ENCODE peak calls at places on chromosome 18, in ten cellular contexts. W is activated T-cell treated with anti-CD3 and anti-CD28 coated beads, Interleukin-2, amount 50 U/mL, for 1 hour; M is mammary epithelial cell; P is fibroblast of pulmonary artery; A is mesothelial cell of epicardium; L is NCI-H1092 treated with DMSO at 0.1 percent for 48 hours; O is HTR-8/SVneo; H is Kasumi-1; F is activated T-helper 9 cell treated with anti-CD3 and anti-CD28 coated beads, Interleukin-2, amount 50 U/mL, for 16 hours; R is activated CD4-positive, alpha-beta T cell treated with anti-CD3 and anti-CD28 coated beads, Interleukin-2, amount 50 U/mL, for 4 hours. C is an unnamed sample.

GRCh38 chr18:478679-479078 is 21.8 kb downstream of the COLEC12 start:
- DNase-seq in L (no peak), O (no peak), H (no peak), F (no peak), M (no peak), R (no peak), W (no peak), A (no peak), P (peak), C (no peak)

GRCh38 chr18:57627488-57627887 is 5.9 kb upstream of the NARS1 start:
- DNase-seq in H (no peak), L (no peak), W (no peak), M (peak), O (no peak), R (no peak), P (peak), F (no peak), A (no peak), C (peak)

GRCh38 chr18:64717026-64717425 is 568.1 kb upstream of the LINC00305 start:
- DNase-seq in L (no peak), P (no peak), R (no peak), F (no peak), W (no peak), H (no peak), O (no peak), A (no peak), M (no peak), C (no peak)

GRCh38 chr18:67359868-67360838 is 156.4 kb downstream of the DSEL start:
- DNase-seq in L (no peak), H (no peak), O (peak), P (peak), F (peak), R (peak), A (no peak), M (peak), W (no peak), C (peak)

GRCh38 chr18:29164993-29165599 is 988.2 kb upstream of the CDH2 start:
- DNase-seq in F (no peak), A (no peak), M (peak), L (no peak), O (no peak), R (no peak), W (no peak), H (no peak), P (peak), C (peak)

GRCh38 chr18:45621068-45621511 is 5.8 kb downstream of the SLC14A2 start:
- DNase-seq in R (peak), F (no peak), A (peak), W (peak), P (peak), M (peak), L (peak), O (peak), H (peak), C (peak)

GRCh38 chr18:75219684-75220083 is 9.1 kb downstream of the TSHZ1 start:
- DNase-seq in M (no peak), O (no peak), F (no peak), W (no peak), R (no peak), A (no peak), L (peak), P (no peak), H (no peak), C (no peak)

GRCh38 chr18:51563401-51563800 is 365.9 kb upstream of the MEX3C start:
- DNase-seq in F (no peak), R (no peak), L (no peak), M (no peak), W (no peak), A (no peak), H (no peak), O (no peak), P (no peak), C (no peak)

GRCh38 chr18:77339623-77340022 is 90.0 kb downstream of the GALR1 start:
- DNase-seq in A (no peak), F (no peak), H (no peak), O (no peak), M (no peak), L (no peak), P (no peak), W (no peak), R (no peak), C (no peak)

GRCh38 chr18:21449367-21450250 is 150.9 kb downstream of the ESCO1 start:
- DNase-seq in H (no peak), W (no peak), A (no peak), R (no peak), P (no peak), F (no peak), M (no peak), L (no peak), O (no peak), C (no peak)

GRCh38 chr18:66271927-66272326 is 332.0 kb downstream of the CDH19 start:
- DNase-seq in M (no peak), W (no peak), H (no peak), F (no peak), L (no peak), O (no peak), R (no peak), A (no peak), P (no peak), C (no peak)

GRCh38 chr18:23902396-23902795 is 112.2 kb upstream of the TTC39C start:
- DNase-seq in L (peak), H (no peak), R (no peak), M (no peak), O (no peak), A (no peak), P (no peak), W (no peak), F (no peak), C (no peak)

GRCh38 chr18:46408334-46408987 is 248.6 kb downstream of the LOXHD1 start:
- DNase-seq in O (no peak), A (no peak), W (no peak), R (no peak), F (no peak), M (no peak), L (no peak), P (no peak), H (peak), C (no peak)

GRCh38 chr18:389658-390357 is 110.7 kb downstream of the COLEC12 start:
- DNase-seq in M (no peak), R (no peak), H (no peak), W (no peak), L (no peak), P (peak), O (no peak), F (no peak), A (no peak), C (no peak)

GRCh38 chr18:29883114-29883513 is 1159.4 kb downstream of the DSC3 start:
- DNase-seq in H (no peak), P (no peak), L (no peak), A (no peak), O (no peak), R (no peak), M (no peak), F (no peak), W (no peak), C (no peak)

GRCh38 chr18:12031836-12032235 is 50.5 kb downstream of the IMPA2 start:
- DNase-seq in P (peak), O (no peak), A (no peak), L (no peak), R (no peak), W (no peak), F (no peak), M (no peak), H (no peak), C (no peak)

GRCh38 chr18:63207154-63207790 is 112.3 kb downstream of the BCL2 start:
- DNase-seq in W (no peak), O (no peak), M (no peak), L (peak), P (no peak), F (no peak), R (no peak), H (no peak), A (no peak), C (no peak)

GRCh38 chr18:62399781-62400308 is 74.7 kb downstream of the TNFRSF11A start:
- DNase-seq in H (no peak), F (no peak), R (no peak), W (no peak), A (no peak), O (peak), P (no peak), L (peak), M (peak), C (peak)